ENCODE peak calls at places on chromosomes 4 and X, in ten cellular contexts. One of them, this sample, is unnamed.

GRCh38 chr4:183074288-183074990 is 24.6 kb upstream of the WWC2 start:
- DNase-seq in mammary epithelial cell: no peak
- DNase-seq in left lung: no peak
- DNase-seq in lower leg skin: no peak
- DNase-seq in AG10803: peak
- DNase-seq in PC-9: peak
- DNase-seq in cardiac fibroblast: peak
- DNase-seq in adrenal gland: no peak
- DNase-seq in GM20000: no peak
- DNase-seq in cardiac muscle cell: peak
- DNase-seq in this sample: no peak

GRCh38 chr4:173288296-173288695 is 45.9 kb downstream of the HMGB2 start:
- DNase-seq in mammary epithelial cell: peak
- DNase-seq in PC-9: no peak
- DNase-seq in cardiac fibroblast: peak
- DNase-seq in cardiac muscle cell: peak
- DNase-seq in left lung: peak
- DNase-seq in GM20000: peak
- DNase-seq in AG10803: peak
- DNase-seq in adrenal gland: peak
- DNase-seq in lower leg skin: no peak
- DNase-seq in this sample: peak

GRCh38 chr4:52750819-52751348 is 341 bp downstream of the ERVMER34-1 start:
- DNase-seq in lower leg skin: peak
- DNase-seq in cardiac fibroblast: peak
- DNase-seq in PC-9: no peak
- DNase-seq in left lung: no peak
- DNase-seq in GM20000: no peak
- DNase-seq in adrenal gland: no peak
- DNase-seq in AG10803: no peak
- DNase-seq in mammary epithelial cell: peak
- DNase-seq in cardiac muscle cell: no peak
- DNase-seq in this sample: no peak

GRCh38 chr4:71995297-71995696 is 36.5 kb upstream of the NPFFR2 start:
- DNase-seq in adrenal gland: no peak
- DNase-seq in cardiac muscle cell: no peak
- DNase-seq in PC-9: no peak
- DNase-seq in GM20000: no peak
- DNase-seq in left lung: no peak
- DNase-seq in AG10803: no peak
- DNase-seq in mammary epithelial cell: no peak
- DNase-seq in cardiac fibroblast: no peak
- DNase-seq in lower leg skin: no peak
- DNase-seq in this sample: no peak

GRCh38 chr4:77264826-77265225 is 107.8 kb downstream of the CCNG2 start:
- DNase-seq in cardiac fibroblast: no peak
- DNase-seq in adrenal gland: no peak
- DNase-seq in cardiac muscle cell: no peak
- DNase-seq in PC-9: no peak
- DNase-seq in AG10803: no peak
- DNase-seq in GM20000: no peak
- DNase-seq in left lung: no peak
- DNase-seq in mammary epithelial cell: peak
- DNase-seq in lower leg skin: no peak
- DNase-seq in this sample: no peak

GRCh38 chr4:80183196-80184052 is 13.9 kb upstream of the PRDM8 start:
- DNase-seq in left lung: no peak
- DNase-seq in mammary epithelial cell: no peak
- DNase-seq in GM20000: peak
- DNase-seq in PC-9: no peak
- DNase-seq in AG10803: no peak
- DNase-seq in lower leg skin: peak
- DNase-seq in cardiac fibroblast: no peak
- DNase-seq in cardiac muscle cell: peak
- DNase-seq in adrenal gland: no peak
- DNase-seq in this sample: no peak

GRCh38 chr4:62320612-62321011 is 1120.5 kb downstream of the ADGRL3 start:
- DNase-seq in AG10803: no peak
- DNase-seq in cardiac fibroblast: no peak
- DNase-seq in mammary epithelial cell: no peak
- DNase-seq in cardiac muscle cell: no peak
- DNase-seq in adrenal gland: no peak
- DNase-seq in PC-9: no peak
- DNase-seq in GM20000: no peak
- DNase-seq in left lung: no peak
- DNase-seq in lower leg skin: no peak
- DNase-seq in this sample: no peak

GRCh38 chr4:69658133-69658532 is 5.1 kb upstream of the UGT2A1 start:
- DNase-seq in adrenal gland: no peak
- DNase-seq in cardiac muscle cell: no peak
- DNase-seq in left lung: no peak
- DNase-seq in cardiac fibroblast: no peak
- DNase-seq in lower leg skin: no peak
- DNase-seq in GM20000: no peak
- DNase-seq in PC-9: no peak
- DNase-seq in AG10803: no peak
- DNase-seq in mammary epithelial cell: no peak
- DNase-seq in this sample: no peak

GRCh38 chr4:157978680-157979361 is 194.0 kb downstream of the GASK1B start:
- DNase-seq in PC-9: no peak
- DNase-seq in AG10803: peak
- DNase-seq in left lung: no peak
- DNase-seq in GM20000: peak
- DNase-seq in cardiac muscle cell: peak
- DNase-seq in cardiac fibroblast: peak
- DNase-seq in adrenal gland: peak
- DNase-seq in mammary epithelial cell: peak
- DNase-seq in lower leg skin: no peak
- DNase-seq in this sample: no peak

DNA sequence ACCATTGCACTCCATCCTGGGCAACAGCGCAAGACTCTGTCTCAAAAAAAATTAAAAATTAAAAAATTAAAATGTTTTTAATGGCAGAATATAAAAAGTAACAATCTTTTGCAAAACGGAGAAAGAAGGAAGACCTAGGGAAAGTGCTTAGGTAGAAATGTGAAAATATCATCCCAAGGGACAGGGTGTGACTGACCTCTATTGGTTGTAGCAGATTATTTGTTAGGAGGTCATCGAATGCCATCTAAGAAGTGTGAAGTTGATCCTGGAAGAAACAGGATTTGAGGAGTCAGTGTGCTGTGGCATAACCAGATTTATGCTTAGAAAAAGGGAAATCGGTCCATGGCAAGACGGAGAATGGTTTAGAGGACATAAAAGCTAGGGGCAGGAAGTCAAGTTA is 18.1 kb upstream of the C4orf36 start:
- DNase-seq in cardiac fibroblast: no peak
- DNase-seq in PC-9: no peak
- DNase-seq in adrenal gland: no peak
- DNase-seq in left lung: no peak
- DNase-seq in cardiac muscle cell: no peak
- DNase-seq in mammary epithelial cell: no peak
- DNase-seq in lower leg skin: no peak
- DNase-seq in AG10803: no peak
- DNase-seq in GM20000: no peak
- DNase-seq in this sample: no peak
- TF ChIP-seq CTCF in cardiac fibroblast: no peak
- TF ChIP-seq CTCF in PC-9: no peak
- TF ChIP-seq CTCF in adrenal gland: no peak
- TF ChIP-seq CTCF in left lung: no peak
- TF ChIP-seq CTCF in cardiac muscle cell: no peak
- TF ChIP-seq CTCF in mammary epithelial cell: peak
- TF ChIP-seq CTCF in lower leg skin: no peak
- TF ChIP-seq CTCF in AG10803: no peak
- TF ChIP-seq CTCF in GM20000: no peak
- TF ChIP-seq CTCF in this sample: no peak

DNA sequence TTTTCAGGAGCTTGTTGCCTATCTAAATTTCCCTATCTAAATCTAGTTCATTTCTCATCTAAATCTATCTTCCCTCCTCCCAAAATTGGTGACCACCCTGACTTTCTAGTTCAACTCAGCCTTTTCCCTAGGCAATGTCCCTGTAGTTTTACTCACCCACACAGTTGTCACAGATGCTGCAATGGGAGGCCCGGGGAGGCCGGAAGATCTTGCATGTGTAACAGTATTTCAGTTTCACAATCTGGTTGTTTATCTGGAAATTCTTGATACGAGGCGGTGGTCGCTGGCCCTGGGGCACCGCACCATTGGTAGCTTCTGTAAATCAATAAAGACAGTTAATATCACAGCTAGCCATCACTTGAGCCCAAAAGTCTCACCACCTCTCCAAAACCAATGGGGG is 20.2 kb downstream of the ZDHHC9 start:
- DNase-seq in AG10803: no peak
- DNase-seq in lower leg skin: no peak
- DNase-seq in cardiac muscle cell: no peak
- DNase-seq in PC-9: no peak
- DNase-seq in adrenal gland: no peak
- DNase-seq in GM20000: no peak
- DNase-seq in cardiac fibroblast: no peak
- DNase-seq in left lung: no peak
- DNase-seq in mammary epithelial cell: no peak
- DNase-seq in this sample: no peak
- TF ChIP-seq CTCF in AG10803: no peak
- TF ChIP-seq CTCF in lower leg skin: no peak
- TF ChIP-seq CTCF in cardiac muscle cell: no peak
- TF ChIP-seq CTCF in PC-9: peak
- TF ChIP-seq CTCF in adrenal gland: no peak
- TF ChIP-seq CTCF in GM20000: no peak
- TF ChIP-seq CTCF in cardiac fibroblast: no peak
- TF ChIP-seq CTCF in left lung: no peak
- TF ChIP-seq CTCF in mammary epithelial cell: no peak
- TF ChIP-seq CTCF in this sample: no peak

GRCh38 chrX:69299271-69299670 is 134.0 kb upstream of the PJA1 start:
- DNase-seq in lower leg skin: no peak
- DNase-seq in left lung: no peak
- DNase-seq in cardiac fibroblast: no peak
- DNase-seq in GM20000: no peak
- DNase-seq in mammary epithelial cell: no peak
- DNase-seq in PC-9: no peak
- DNase-seq in AG10803: no peak
- DNase-seq in adrenal gland: no peak
- DNase-seq in cardiac muscle cell: no peak
- DNase-seq in this sample: no peak
- TF ChIP-seq CTCF in lower leg skin: no peak
- TF ChIP-seq CTCF in left lung: no peak
- TF ChIP-seq CTCF in cardiac fibroblast: no peak
- TF ChIP-seq CTCF in GM20000: no peak
- TF ChIP-seq CTCF in mammary epithelial cell: no peak
- TF ChIP-seq CTCF in PC-9: no peak
- TF ChIP-seq CTCF in AG10803: no peak
- TF ChIP-seq CTCF in adrenal gland: no peak
- TF ChIP-seq CTCF in cardiac muscle cell: no peak
- TF ChIP-seq CTCF in this sample: no peak

GRCh38 chrX:105260291-105261043 is 40.0 kb upstream of the TEX13A start:
- DNase-seq in left lung: no peak
- DNase-seq in PC-9: no peak
- DNase-seq in cardiac muscle cell: no peak
- DNase-seq in cardiac fibroblast: no peak
- DNase-seq in adrenal gland: no peak
- DNase-seq in GM20000: no peak
- DNase-seq in lower leg skin: no peak
- DNase-seq in mammary epithelial cell: no peak
- DNase-seq in AG10803: no peak
- DNase-seq in this sample: no peak
- TF ChIP-seq CTCF in left lung: no peak
- TF ChIP-seq CTCF in PC-9: no peak
- TF ChIP-seq CTCF in cardiac muscle cell: no peak
- TF ChIP-seq CTCF in cardiac fibroblast: no peak
- TF ChIP-seq CTCF in adrenal gland: no peak
- TF ChIP-seq CTCF in GM20000: no peak
- TF ChIP-seq CTCF in lower leg skin: no peak
- TF ChIP-seq CTCF in mammary epithelial cell: peak
- TF ChIP-seq CTCF in AG10803: no peak
- TF ChIP-seq CTCF in this sample: no peak